ENCODE peak calls at places on chromosomes 11 and 22, in six cellular contexts. S, G, L, Y, I and V are unnamed samples.

GRCh38 chr11:15863411-15863810 is 492.9 kb downstream of the SOX6 start:
- DNase-seq in L (peak; percentile 1), G (no peak), Y (no peak), S (no peak), I (no peak), V (no peak)

GRCh38 chr11:75097173-75097557 is 489 bp upstream of the OR2AT4 start:
- DNase-seq in L (no peak), S (no peak), G (no peak), I (no peak), Y (no peak), V (no peak)

GRCh38 chr22:32480238-32480637 is 5.6 kb downstream of the FBXO7 start:
- DNase-seq in I (no peak), L (no peak), G (no peak), Y (no peak), S (no peak), V (no peak)

GRCh38 chr11:59992420-59992819 is 24.6 kb upstream of the OOSP4B start:
- DNase-seq in G (no peak), S (peak; percentile 64), I (no peak), L (no peak), Y (no peak), V (no peak)

GRCh38 chr11:44592125-44592643 is 26.7 kb downstream of the CD82 start:
- DNase-seq in L (no peak), G (no peak), Y (no peak), S (no peak), I (no peak), V (no peak)

GRCh38 chr11:73402834-73403185 is 26.6 kb downstream of the RELT start:
- DNase-seq in S (peak; percentile 29), L (no peak), I (no peak), Y (no peak), G (no peak), V (no peak)

GRCh38 chr11:83472328-83472727 is 186.2 kb upstream of the CCDC90B start:
- DNase-seq in G (no peak), S (no peak), L (no peak), Y (no peak), I (no peak), V (no peak)

GRCh38 chr22:25141994-25142620 is 57.6 kb upstream of the CRYBB3 start:
- DNase-seq in I (no peak), S (no peak), G (peak; percentile 22), Y (peak; percentile 66), L (no peak), V (no peak)

GRCh38 chr22:30868663-30869385 is 99.8 kb downstream of the MORC2 start:
- DNase-seq in G (peak; percentile 33), Y (peak; percentile 32), L (no peak), I (peak; percentile 50), S (no peak), V (peak; percentile 47)

GRCh38 chr11:104339383-104339831 is 175.5 kb upstream of the PDGFD start:
- DNase-seq in Y (no peak), G (no peak), S (peak; percentile 87), L (no peak), I (no peak), V (no peak)

GRCh38 chr11:35247428-35247827 is 108.5 kb downstream of the CD44 start:
- DNase-seq in S (no peak), L (no peak), I (no peak), Y (peak; percentile 27), G (no peak), V (no peak)

GRCh38 chr22:27880778-27881394 is 38.2 kb downstream of the PITPNB start:
- DNase-seq in S (peak; percentile 69), I (no peak), Y (peak; percentile 34), L (no peak), G (peak; percentile 10), V (peak; percentile 51)

GRCh38 chr22:28978863-28979799 is 82.5 kb downstream of the C22orf31 start:
- DNase-seq in I (no peak), G (no peak), Y (no peak), L (no peak), S (no peak), V (no peak)